ENCODE peak calls at places on chromosomes 2 and 18, in four cellular contexts. Z, K, J and E are unnamed samples.

GRCh38 chr2:30701782-30702181 is 105.5 kb downstream of the CAPN13 start:
- DNase-seq in Z (no peak), K (no peak), J (no peak), E (no peak)

GRCh38 chr18:60445341-60445740 is 72.8 kb upstream of the MC4R start:
- DNase-seq in J (no peak), K (no peak), Z (no peak), E (no peak)

GRCh38 chr2:147214900-147215299 is 629.9 kb upstream of the ACVR2A start:
- DNase-seq in K (no peak), Z (no peak), J (no peak), E (no peak)

GRCh38 chr2:146370821-146371220 is 1474.0 kb upstream of the ACVR2A start:
- DNase-seq in K (no peak), Z (no peak), J (no peak), E (no peak)

GRCh38 chr2:136874258-136874657 is 108.9 kb downstream of the THSD7B start:
- DNase-seq in K (no peak), Z (no peak), J (peak; percentile 4), E (no peak)

GRCh38 chr2:54208364-54209240 is 47.4 kb downstream of the TSPYL6 start:
- DNase-seq in K (no peak), Z (no peak), J (peak; percentile 29), E (no peak)

GRCh38 chr2:149080964-149081363 is 42.5 kb downstream of the LYPD6B start:
- DNase-seq in J (no peak), K (no peak), Z (no peak), E (no peak)

GRCh38 chr18:74388227-74388626 is 68.9 kb downstream of the DIPK1C start:
- DNase-seq in K (no peak), J (no peak), Z (no peak), E (no peak)

GRCh38 chr2:206981739-206982336 is 42.5 kb downstream of the CPO start:
- DNase-seq in Z (no peak), K (peak; percentile 86), J (peak; percentile 79), E (peak; percentile 88)

GRCh38 chr2:61492476-61492875 is 21.6 kb upstream of the USP34 start:
- DNase-seq in Z (no peak), K (no peak), J (no peak), E (no peak)

GRCh38 chr2:65818873-65819451 is 386.6 kb upstream of the SPRED2 start:
- DNase-seq in K (no peak), J (no peak), Z (no peak), E (no peak)
- TF ChIP-seq POLR2A in K (no peak), J (no peak), Z (no peak), E (no peak)

DNA sequence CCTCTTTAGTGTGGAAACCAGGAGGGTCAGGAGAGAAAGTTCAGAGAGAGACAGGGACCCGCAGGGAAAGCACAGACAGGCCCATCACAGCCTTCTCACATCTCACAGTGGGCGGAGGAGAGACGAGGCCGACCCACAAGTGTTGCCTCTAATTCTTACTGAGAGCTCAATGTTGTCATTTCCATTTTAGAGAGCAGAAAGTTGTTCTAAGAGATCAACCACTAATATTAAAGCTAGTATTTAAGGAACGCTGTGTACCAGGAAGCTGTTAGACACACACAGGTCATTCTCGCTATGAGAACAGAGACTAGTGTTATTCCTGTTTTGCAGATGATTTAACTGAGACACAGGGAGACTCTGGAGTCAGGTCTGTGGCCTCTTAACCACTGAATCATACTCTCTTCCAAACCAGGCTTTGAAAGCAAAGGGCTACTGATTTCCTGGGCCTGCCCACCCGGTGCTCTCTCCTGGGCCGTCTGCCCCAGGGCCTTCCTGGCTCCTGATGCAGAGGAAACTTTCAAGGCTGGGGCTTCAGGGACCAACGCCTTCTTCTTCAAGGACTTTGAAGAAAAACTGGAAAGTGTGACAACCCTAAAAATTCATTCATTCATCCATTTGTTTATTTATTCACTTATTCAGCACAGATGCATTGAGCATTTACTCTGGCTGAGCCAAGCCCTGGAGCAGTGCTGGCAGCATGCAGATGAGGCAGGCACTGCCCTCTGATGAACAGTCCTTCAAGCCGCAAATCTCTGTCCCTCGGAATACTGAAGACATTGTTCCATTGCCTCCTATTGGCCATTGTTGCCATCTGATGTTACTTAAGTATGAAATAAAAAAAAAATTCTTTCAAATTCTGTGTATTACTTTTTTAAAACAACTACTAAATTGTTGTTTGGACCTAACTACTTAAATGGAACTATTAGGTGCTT is 37.2 kb upstream of the BIN1 start:
- DNase-seq in K (no peak), J (peak; percentile 32), Z (no peak), E (no peak)
- TF ChIP-seq POLR2AphosphoS5 in K (no peak), J (peak; percentile 39), Z (no peak), E (no peak)

GRCh38 chr2:44087714-44088092 is 81.0 kb upstream of the PPM1B start:
- DNase-seq in K (no peak), J (no peak), Z (no peak), E (no peak)
- TF ChIP-seq POLR2A in K (no peak), J (no peak), Z (no peak), E (no peak)

DNA sequence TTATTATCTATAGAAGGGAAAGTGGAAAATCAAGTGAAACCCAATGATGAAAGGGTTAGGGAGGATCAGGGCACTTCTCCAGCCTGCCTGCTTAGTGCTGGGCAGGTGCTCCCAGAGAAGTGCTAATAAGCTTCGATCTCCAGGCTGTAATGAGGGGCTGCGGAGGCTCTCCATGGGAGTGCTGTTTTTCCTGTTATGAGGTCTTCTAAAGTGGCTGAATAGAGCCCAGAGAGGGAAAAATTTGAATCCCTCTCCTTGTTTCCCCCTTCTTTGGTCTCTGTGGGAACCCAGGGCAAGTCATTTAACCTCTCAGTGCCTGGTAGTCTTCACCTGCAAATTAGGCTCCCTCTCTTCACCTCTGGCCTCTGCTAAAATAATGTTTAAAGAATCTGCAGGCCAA is 351.7 kb upstream of the DCC start:
- DNase-seq in K (no peak), J (no peak), Z (no peak), E (no peak)
- TF ChIP-seq POLR2AphosphoS5 in K (no peak), J (no peak), Z (no peak), E (no peak)

DNA sequence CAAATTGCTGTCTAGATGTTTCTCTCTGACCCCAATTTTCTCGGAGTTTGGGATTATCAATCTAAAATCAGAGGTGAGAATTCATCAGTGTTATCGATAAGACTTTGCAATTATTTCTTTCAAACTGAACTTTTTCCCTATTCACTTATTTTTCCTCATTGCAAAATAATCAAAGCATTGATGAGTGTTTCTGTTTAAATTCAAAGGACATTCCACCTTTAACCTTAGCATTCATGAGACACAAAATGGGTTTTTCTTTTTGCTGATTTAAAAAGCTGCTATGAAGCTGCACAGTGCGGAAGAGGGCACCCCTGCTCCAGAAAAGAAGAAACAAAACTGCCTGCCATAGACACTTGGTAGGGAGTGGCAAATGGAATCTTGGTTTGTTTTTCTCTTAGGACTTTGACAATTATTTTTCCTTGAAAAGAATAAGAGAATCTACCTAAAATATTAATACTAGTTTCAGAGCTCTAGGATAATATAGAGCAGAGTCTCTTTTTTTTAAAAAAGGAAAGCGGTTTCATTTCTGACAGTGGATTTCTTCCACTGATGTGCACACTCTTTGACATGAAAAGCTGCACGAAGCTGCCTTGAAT is 203.4 kb downstream of the TGIF1 start:
- DNase-seq in K (no peak), J (no peak), Z (no peak), E (no peak)
- TF ChIP-seq POLR2A in K (no peak), J (no peak), Z (no peak), E (no peak)

GRCh38 chr18:77127769-77128671 is 4.6 kb downstream of the MBP start:
- DNase-seq in J (no peak), Z (peak; percentile 95), K (no peak), E (peak; percentile 73)
- TF ChIP-seq POLR2AphosphoS5 in J (no peak), Z (peak; percentile 74), K (no peak), E (peak; percentile 41)

GRCh38 chr2:218607436-218608115 is at the start of gene PLCD4:
- DNase-seq in Z (no peak), J (peak; percentile 79), K (no peak), E (peak; percentile 89)
- TF ChIP-seq POLR2A in Z (no peak), J (peak; percentile 41), K (no peak), E (peak; percentile 41)